ENCODE peak calls at places on chromosomes 11 and 22, in six cellular contexts. B is A549, A is neuronal stem cell, Z is fibroblast of lung, M is DND-41, T is mesendoderm. D is an unnamed sample.

GRCh38 chr11:3195251-3196160 is 23.1 kb downstream of the MRGPRG start:
- DNase-seq in B (no peak), A (no peak), Z (peak), M (no peak), T (peak), D (peak)

GRCh38 chr11:88282789-88283188 is 54.7 kb downstream of the CTSC start:
- DNase-seq in B (no peak), A (no peak), Z (peak), M (no peak), T (no peak), D (peak)

GRCh38 chr11:61880050-61880449 is 11.3 kb downstream of the FADS3 start:
- DNase-seq in B (no peak), A (no peak), Z (no peak), M (no peak), T (no peak), D (no peak)

GRCh38 chr22:28882545-28882877 is 861 bp upstream of the ZNRF3 start:
- DNase-seq in B (no peak), A (no peak), Z (no peak), M (no peak), T (no peak), D (peak)

GRCh38 chr11:64745523-64746328 is 1.8 kb upstream of the RASGRP2 start:
- DNase-seq in B (peak), A (peak), Z (peak), M (peak), T (peak), D (peak)

GRCh38 chr11:107590460-107591097 is 368 bp upstream of the ELMOD1 start:
- DNase-seq in B (peak), A (no peak), Z (no peak), M (no peak), T (no peak), D (peak)

GRCh38 chr11:48093795-48094642 is 113.7 kb downstream of the PTPRJ start:
- DNase-seq in B (no peak), A (no peak), Z (peak), M (no peak), T (no peak), D (peak)

GRCh38 chr11:94641167-94641761 is 74.1 kb downstream of the PIWIL4 start:
- DNase-seq in B (no peak), A (no peak), Z (no peak), M (no peak), T (peak), D (no peak)

GRCh38 chr22:45842141-45842831 is 134.7 kb downstream of the WNT7B start:
- DNase-seq in B (no peak), A (no peak), Z (peak), M (no peak), T (no peak), D (peak)

GRCh38 chr11:20047006-20047405 is 113.3 kb downstream of the DBX1 start:
- DNase-seq in B (no peak), A (no peak), Z (no peak), M (no peak), T (no peak), D (no peak)

GRCh38 chr22:27785818-27786217 is 15.7 kb downstream of the MN1 start:
- DNase-seq in B (no peak), A (no peak), Z (no peak), M (no peak), T (no peak), D (no peak)

GRCh38 chr22:28052818-28053217 is 133.8 kb upstream of the PITPNB start:
- DNase-seq in B (no peak), A (peak), Z (no peak), M (no peak), T (no peak), D (no peak)

GRCh38 chr11:7577883-7578242 is 64.1 kb downstream of the PPFIBP2 start:
- DNase-seq in B (no peak), A (no peak), Z (peak), M (peak), T (peak), D (peak)
- H3K4me2 ChIP-seq in B (peak), A (no peak), Z (peak), M (peak), T (no peak), D (peak)

GRCh38 chr11:66489636-66490035 is 9.4 kb downstream of the DPP3 start:
- DNase-seq in B (no peak), A (no peak), Z (no peak), M (no peak), T (no peak), D (no peak)
- H3K4me2 ChIP-seq in B (no peak), A (no peak), Z (no peak), M (no peak), T (no peak), D (no peak)

DNA sequence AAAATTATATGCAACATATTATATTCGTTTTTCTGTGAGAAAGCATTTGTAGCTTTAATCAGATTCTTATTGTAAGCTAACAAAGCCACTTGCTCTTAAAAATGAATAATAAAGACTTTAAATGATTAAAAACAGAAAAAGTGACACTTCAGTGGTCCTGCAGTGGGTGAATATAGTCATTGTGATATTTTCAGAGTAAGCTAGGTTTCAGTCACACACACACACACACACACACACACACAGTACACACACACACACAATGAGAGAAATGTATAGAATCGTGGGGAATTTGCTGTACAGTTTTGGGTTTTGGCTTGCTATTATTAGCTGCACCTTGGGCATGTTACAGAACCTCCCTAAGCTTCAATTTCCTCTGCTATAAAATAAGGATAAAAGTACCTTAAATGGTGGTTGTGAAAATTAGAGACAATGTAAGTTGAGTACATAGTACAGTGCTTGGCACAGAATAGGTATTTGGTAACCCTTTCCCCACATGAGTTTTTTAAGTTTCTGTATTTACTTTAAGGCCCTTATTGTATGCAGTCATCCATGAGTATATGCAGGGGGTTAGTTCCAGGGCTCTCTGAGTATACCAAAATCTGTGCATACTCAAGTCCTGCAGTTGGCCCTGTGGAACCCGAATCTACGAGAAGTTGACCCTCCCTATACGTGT is 39.8 kb downstream of the CSTPP1 start:
- DNase-seq in B (no peak), A (no peak), Z (no peak), M (no peak), T (no peak), D (no peak)
- H3K4me2 ChIP-seq in B (no peak), A (no peak), Z (no peak), M (no peak), T (no peak), D (no peak)

DNA sequence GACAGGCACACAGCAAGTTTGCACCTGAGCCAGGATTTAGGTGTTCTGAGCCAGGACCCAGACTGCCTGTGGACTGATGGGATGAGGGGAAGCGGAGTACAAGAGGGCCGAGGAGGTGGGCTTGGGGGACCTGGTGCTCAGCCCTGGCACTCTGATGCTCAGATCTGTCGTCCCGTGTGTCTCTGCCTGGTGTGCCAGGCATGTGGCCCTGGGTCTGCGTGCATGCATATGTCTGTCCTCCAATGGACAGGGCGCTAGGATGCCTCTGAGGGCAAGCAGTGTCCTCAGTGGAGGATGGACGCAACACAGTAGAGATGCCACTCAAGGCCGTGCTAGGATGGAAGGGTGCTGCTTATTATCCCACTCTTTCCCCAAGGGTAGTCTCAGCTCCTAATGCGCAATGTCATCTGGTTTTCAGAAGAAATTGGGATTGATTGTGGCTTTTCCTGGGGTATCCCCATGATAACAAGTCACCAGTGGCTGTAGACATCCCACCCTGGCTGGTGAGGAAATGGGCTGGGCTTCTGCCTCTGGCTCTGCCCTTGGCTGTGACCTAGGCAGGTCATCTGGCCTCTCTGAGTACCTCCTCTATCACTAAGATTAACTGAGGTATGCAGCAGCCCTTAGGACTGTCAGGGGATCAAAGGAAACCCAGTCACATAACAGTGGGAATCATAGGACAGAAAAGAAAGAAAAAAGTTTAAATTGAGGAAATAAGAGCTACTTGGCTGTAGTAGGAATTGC is 35.7 kb upstream of the SUSD2 start:
- DNase-seq in B (no peak), A (no peak), Z (no peak), M (no peak), T (peak), D (no peak)
- H3K4me2 ChIP-seq in B (peak), A (no peak), Z (peak), M (no peak), T (no peak), D (no peak)

GRCh38 chr11:129969973-129970372 is 32.7 kb downstream of the PRDM10 start:
- DNase-seq in B (no peak), A (no peak), Z (no peak), M (no peak), T (no peak), D (no peak)

GRCh38 chr11:129965248-129965647 is 37.4 kb downstream of the PRDM10 start:
- DNase-seq in B (no peak), A (no peak), Z (no peak), M (no peak), T (no peak), D (no peak)

GRCh38 chr11:129967996-129968395 is 34.6 kb downstream of the PRDM10 start:
- DNase-seq in B (no peak), A (no peak), Z (no peak), M (no peak), T (no peak), D (no peak)

GRCh38 chr11:129972596-129972995 is 30.0 kb downstream of the PRDM10 start:
- DNase-seq in B (no peak), A (peak), Z (no peak), M (no peak), T (no peak), D (no peak)

GRCh38 chr11:129968611-129969419 is 33.8 kb downstream of the PRDM10 start:
- DNase-seq in B (no peak), A (no peak), Z (no peak), M (no peak), T (no peak), D (no peak)
- H3K4me2 ChIP-seq in B (no peak), A (no peak), Z (no peak), M (no peak), T (no peak), D (no peak)

DNA sequence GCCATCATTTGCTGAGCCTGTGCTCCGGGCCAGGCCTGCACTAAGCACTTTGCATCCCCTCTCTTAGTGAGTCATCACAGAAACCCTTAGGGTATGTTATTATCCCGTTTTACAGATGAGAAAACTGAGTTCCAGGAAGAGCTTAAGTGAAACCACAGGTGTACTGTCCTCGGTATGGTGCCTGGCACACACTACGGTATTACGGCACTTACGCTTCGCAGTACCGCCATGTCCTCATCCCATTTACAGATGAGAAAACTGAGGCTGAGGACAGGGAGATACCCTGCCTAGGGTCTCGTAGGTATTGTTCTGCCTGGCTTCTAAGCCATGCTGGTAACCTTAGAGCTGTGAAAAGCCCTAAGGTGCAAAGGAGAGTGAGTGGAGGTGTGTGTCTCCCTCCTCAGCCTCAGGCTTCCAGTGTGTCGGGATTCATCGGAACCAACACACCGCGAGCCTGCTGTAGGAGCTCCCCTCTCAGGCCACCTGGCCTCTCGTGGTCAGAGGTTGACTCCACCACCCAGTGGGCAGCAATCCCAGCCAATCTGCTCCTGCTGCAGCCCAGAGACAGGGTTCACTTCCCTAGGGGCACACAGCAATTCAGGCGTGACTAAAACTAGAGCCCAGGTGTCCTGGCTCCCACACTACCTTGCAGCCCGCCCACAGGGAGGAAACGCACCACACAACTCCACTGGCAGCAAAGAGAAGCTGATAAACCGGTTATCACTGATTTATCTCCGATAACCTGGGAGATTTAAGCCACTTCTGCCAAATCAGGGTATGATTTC is 39.6 kb upstream of the HMOX1 start:
- DNase-seq in B (no peak), A (no peak), Z (no peak), M (no peak), T (no peak), D (no peak)
- H3K4me2 ChIP-seq in B (no peak), A (no peak), Z (no peak), M (no peak), T (no peak), D (no peak)

GRCh38 chr22:34000879-34001526 is 80.7 kb upstream of the LARGE1 start:
- DNase-seq in B (no peak), A (no peak), Z (no peak), M (no peak), T (no peak), D (no peak)

GRCh38 chr22:34001701-34002466 is 81.6 kb upstream of the LARGE1 start:
- DNase-seq in B (no peak), A (no peak), Z (no peak), M (no peak), T (no peak), D (no peak)

DNA sequence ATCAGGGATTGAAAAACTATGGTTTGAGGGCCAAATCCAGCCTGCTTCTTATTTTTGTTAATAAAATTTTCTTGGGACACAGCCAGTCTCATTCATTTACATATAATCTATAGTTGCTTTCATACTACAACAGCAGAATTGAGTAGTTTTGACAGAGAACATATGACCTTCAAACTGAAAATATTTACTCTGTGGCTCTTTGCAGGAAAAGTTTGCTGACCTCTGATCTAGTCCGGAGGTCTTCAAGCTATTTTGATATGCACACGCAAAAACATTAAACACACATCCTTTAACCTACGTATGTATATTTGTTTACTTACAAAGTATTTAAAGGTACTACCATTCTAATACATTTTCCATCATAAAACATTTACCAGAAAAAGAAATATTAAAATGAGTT is 76.5 kb upstream of the LARGE1 start:
- DNase-seq in B (no peak), A (no peak), Z (no peak), M (no peak), T (no peak), D (no peak)
- H3K4me2 ChIP-seq in B (no peak), A (no peak), Z (no peak), M (no peak), T (no peak), D (no peak)

D was measured in mesenchymal stem cell.